ENCODE peak calls at places on chromosomes 16 and 17, in seven cellular contexts. A, E, G, H, F, C and J are unnamed samples.

GRCh38 chr16:19348578-19349315 is 63.2 kb downstream of the CLEC19A start:
- DNase-seq in F (no peak), H (peak), E (peak), G (peak), C (peak), A (no peak), J (no peak)

GRCh38 chr16:1057252-1057932 is 15.2 kb upstream of the SSTR5 start:
- DNase-seq in G (peak), E (peak), C (peak), A (no peak), H (no peak), F (no peak), J (no peak)

GRCh38 chr17:49013311-49014205 is 16.4 kb downstream of the IGF2BP1 start:
- DNase-seq in E (peak), A (no peak), C (peak), G (peak), H (peak), F (peak), J (no peak)

GRCh38 chr17:17446666-17447155 is 30.1 kb upstream of the MED9 start:
- DNase-seq in F (no peak), G (peak), C (no peak), E (no peak), A (no peak), H (no peak), J (no peak)

GRCh38 chr17:63675607-63676539 is 24.1 kb downstream of the LIMD2 start:
- DNase-seq in C (no peak), G (peak), A (peak), E (no peak), F (peak), H (no peak), J (peak)

GRCh38 chr16:27330542-27330941 is 16.8 kb downstream of the IL4R start:
- DNase-seq in G (peak), E (no peak), H (no peak), C (no peak), F (peak), A (peak), J (no peak)

GRCh38 chr17:55264273-55264639 is 504 bp upstream of the HLF start:
- DNase-seq in E (no peak), F (no peak), C (no peak), G (no peak), H (no peak), A (no peak), J (no peak)

GRCh38 chr17:8122391-8122922 is 1.4 kb downstream of the HES7 start:
- DNase-seq in A (peak), C (peak), F (peak), G (peak), H (no peak), E (peak), J (peak)

GRCh38 chr17:66541461-66542182 is 239.2 kb downstream of the PRKCA start:
- DNase-seq in C (no peak), H (no peak), G (no peak), F (peak), A (no peak), E (no peak), J (no peak)

GRCh38 chr17:265726-266125 is 84.3 kb upstream of the DOC2B start:
- DNase-seq in E (no peak), H (no peak), F (no peak), A (no peak), C (peak), G (no peak), J (no peak)

GRCh38 chr17:285751-286422 is 66.7 kb downstream of the RPH3AL start:
- DNase-seq in E (no peak), A (no peak), G (no peak), F (no peak), H (no peak), C (peak), J (no peak)

GRCh38 chr17:13346996-13347762 is 254.6 kb downstream of the HS3ST3A1 start:
- DNase-seq in F (peak), A (peak), G (peak), C (no peak), E (no peak), H (no peak), J (peak)

GRCh38 chr17:733743-734142 is 1.3 kb downstream of the TLCD3A start:
- DNase-seq in F (no peak), G (no peak), E (no peak), C (no peak), H (no peak), A (no peak), J (no peak)

GRCh38 chr17:1485311-1485747 is 7.2 kb downstream of the MYO1C start:
- DNase-seq in E (peak), A (no peak), F (peak), C (no peak), H (peak), G (peak), J (peak)

GRCh38 chr17:17741346-17742023 is 60.2 kb downstream of the RAI1 start:
- DNase-seq in G (peak), C (peak), E (peak), F (peak), A (no peak), H (peak), J (no peak)

GRCh38 chr16:84308120-84308519 is 13.4 kb downstream of the WFDC1 start:
- DNase-seq in F (peak), C (peak), A (peak), E (peak), H (peak), G (peak), J (no peak)

GRCh38 chr17:70121136-70121535 is 46.1 kb downstream of the KCNJ16 start:
- DNase-seq in H (no peak), G (no peak), E (no peak), C (no peak), F (no peak), A (no peak), J (no peak)

GRCh38 chr17:83034525-83034924 is 44.9 kb upstream of the METRNL start:
- DNase-seq in F (no peak), E (no peak), A (no peak), G (no peak), H (no peak), C (no peak), J (no peak)

GRCh38 chr17:31078290-31078689 is 16.5 kb upstream of the NF1 start:
- DNase-seq in F (no peak), A (peak), C (no peak), G (no peak), H (no peak), E (no peak), J (no peak)
- H3K18ac ChIP-seq in F (no peak), A (no peak), C (no peak), G (no peak), H (peak), E (no peak), J (no peak)

DNA sequence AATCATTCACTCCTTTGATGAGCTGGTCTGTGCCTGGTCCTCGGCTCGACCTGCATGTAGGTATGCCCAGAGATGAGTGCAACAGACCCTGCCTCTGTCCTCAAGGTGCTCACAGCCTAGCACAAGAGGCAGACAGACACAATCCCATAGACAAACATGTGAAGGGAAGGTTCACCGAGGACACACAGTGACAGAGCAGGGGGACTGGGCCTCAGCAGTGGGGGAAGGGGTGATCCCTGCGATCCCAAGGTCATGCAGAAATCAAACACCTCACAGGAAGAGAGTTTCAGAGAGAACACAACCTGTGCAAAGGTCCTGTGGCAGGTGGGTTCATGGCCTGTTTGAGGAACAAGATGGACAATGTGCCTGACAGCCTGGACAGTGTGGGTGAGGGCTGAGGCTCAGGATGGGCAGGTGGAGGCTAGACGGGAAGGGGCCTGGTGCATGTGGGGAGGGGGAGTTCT is 4.2 kb upstream of the VASN start:
- DNase-seq in A (no peak), H (no peak), C (no peak), E (no peak), G (no peak), F (no peak), J (no peak)
- H3K18ac ChIP-seq in A (no peak), H (peak), C (no peak), E (no peak), G (no peak), F (no peak), J (peak)

GRCh38 chr16:51131619-51132018 is 19.5 kb downstream of the SALL1 start:
- DNase-seq in A (no peak), G (no peak), H (no peak), E (no peak), F (no peak), C (peak), J (no peak)
- H3K18ac ChIP-seq in A (no peak), G (peak), H (no peak), E (no peak), F (no peak), C (peak), J (no peak)

DNA sequence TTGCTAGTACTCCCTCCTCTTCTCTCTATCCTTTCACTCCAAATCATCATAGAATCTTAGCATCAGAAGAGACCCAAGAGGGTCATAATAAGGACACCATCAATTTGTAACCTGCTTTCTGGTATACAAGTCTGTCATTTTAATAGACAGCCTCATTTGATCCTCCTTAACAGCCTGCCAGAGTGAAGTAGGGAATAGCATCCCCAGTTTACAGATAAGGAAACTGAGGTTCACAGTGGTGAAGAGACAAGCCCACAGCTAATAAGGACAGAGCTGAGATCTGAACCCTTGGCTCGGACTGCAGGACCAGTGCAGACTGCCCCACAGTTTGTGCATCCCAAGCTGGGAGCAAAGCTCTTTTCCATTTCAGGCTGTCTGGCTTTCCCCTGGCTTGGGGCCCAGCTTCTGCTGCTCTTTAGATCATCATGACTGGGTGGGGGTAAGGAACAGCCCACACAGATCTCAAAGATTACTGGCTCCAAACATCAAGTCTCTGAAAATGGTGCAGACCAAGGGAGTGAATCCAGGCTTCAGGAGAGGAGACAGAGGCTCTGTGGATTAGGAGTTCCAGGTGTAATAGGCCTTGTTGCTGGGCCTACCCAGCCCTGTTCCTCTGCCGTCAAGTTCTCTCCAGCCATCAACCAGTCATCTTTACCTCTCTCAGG is 10.3 kb upstream of the IGFBP4 start:
- DNase-seq in E (peak), H (no peak), F (peak), G (no peak), C (no peak), A (peak), J (no peak)
- H3K18ac ChIP-seq in E (no peak), H (peak), F (peak), G (no peak), C (no peak), A (peak), J (no peak)

GRCh38 chr17:28256881-28257280 is 62.1 kb upstream of the TMEM97 start:
- DNase-seq in C (no peak), G (no peak), F (no peak), E (no peak), A (no peak), H (no peak), J (peak)

GRCh38 chr17:28258347-28258887 is 60.6 kb upstream of the TMEM97 start:
- DNase-seq in C (no peak), E (no peak), G (no peak), F (no peak), A (no peak), H (no peak), J (no peak)

GRCh38 chr17:28255616-28256015 is 63.4 kb upstream of the TMEM97 start:
- DNase-seq in A (no peak), C (no peak), E (no peak), F (no peak), H (no peak), G (no peak), J (no peak)

GRCh38 chr17:28256370-28256769 is 62.6 kb upstream of the TMEM97 start:
- DNase-seq in A (no peak), C (no peak), E (no peak), F (no peak), H (no peak), G (no peak), J (no peak)

GRCh38 chr17:28261219-28261618 is 57.8 kb upstream of the TMEM97 start:
- DNase-seq in A (no peak), F (no peak), C (no peak), E (no peak), G (no peak), H (no peak), J (no peak)
- H3K18ac ChIP-seq in A (no peak), F (no peak), C (no peak), E (no peak), G (no peak), H (no peak), J (no peak)

GRCh38 chr16:2824626-2825025 is 5.5 kb upstream of the ZG16B start:
- DNase-seq in C (no peak), G (no peak), E (no peak), A (no peak), H (no peak), F (no peak), J (no peak)
- H3K18ac ChIP-seq in C (no peak), G (no peak), E (no peak), A (no peak), H (no peak), F (no peak), J (no peak)

DNA sequence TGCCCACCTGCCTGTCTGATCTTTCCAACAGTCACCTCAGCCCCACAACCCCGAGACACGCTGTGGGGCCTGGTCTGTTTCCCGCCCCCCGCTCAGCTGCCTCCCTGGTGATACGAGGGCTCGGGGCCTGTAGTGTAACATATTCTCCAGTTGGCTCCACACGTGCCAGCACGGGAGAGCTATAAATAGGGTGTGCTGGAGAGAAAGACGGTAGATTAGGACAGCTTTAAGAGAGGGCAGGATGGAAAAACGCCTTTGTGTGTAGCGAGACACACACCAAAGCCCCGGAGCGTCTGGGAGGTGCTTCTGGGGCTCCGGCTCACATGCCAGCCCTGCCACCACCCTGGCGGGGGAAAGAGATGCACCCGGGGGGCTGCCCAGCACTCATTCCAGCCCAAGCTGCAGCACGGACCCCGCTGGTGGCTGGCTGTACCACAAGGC is 7.4 kb upstream of the MTSS2 start:
- DNase-seq in E (no peak), H (no peak), A (no peak), F (peak), C (no peak), G (no peak), J (peak)
- H3K18ac ChIP-seq in E (no peak), H (peak), A (peak), F (peak), C (peak), G (peak), J (peak)